ENCODE peak calls at places on chromosomes 13 and 19, in five cellular contexts. K, W, C, J and I are unnamed samples.

GRCh38 chr19:11480927-11481776 is at the start of gene ELAVL3:
- DNase-seq in W (no peak), K (no peak), J (no peak), C (no peak), I (no peak)

GRCh38 chr13:68927387-68928026 is 1180.1 kb upstream of the ATXN8OS start:
- DNase-seq in C (peak; percentile 5), K (no peak), W (no peak), J (peak; percentile 66), I (peak; percentile 60)

GRCh38 chr13:110308377-110309158 is 1.5 kb downstream of the COL4A2 start:
- DNase-seq in K (peak; percentile 73), C (no peak), J (no peak), W (no peak), I (peak; percentile 52)

GRCh38 chr13:30654430-30654829 is 36.7 kb downstream of the USPL1 start:
- DNase-seq in K (no peak), W (no peak), C (no peak), J (no peak), I (no peak)

GRCh38 chr19:47587295-47587694 is 14.3 kb upstream of the ZNF541 start:
- DNase-seq in K (peak; percentile 25), J (no peak), C (no peak), W (peak; percentile 51), I (peak; percentile 58)

GRCh38 chr13:31912641-31913401 is 118.8 kb upstream of the FRY start:
- DNase-seq in K (peak; percentile 35), W (no peak), C (no peak), J (no peak), I (peak; percentile 1)

GRCh38 chr13:42991892-42992584 is at the start of gene EPSTI1:
- DNase-seq in C (peak; percentile 90), J (no peak), W (peak; percentile 61), K (peak; percentile 84), I (peak; percentile 50)

GRCh38 chr13:26029581-26030136 is 22.2 kb downstream of the SHISA2 start:
- DNase-seq in K (no peak), W (no peak), J (no peak), C (no peak), I (no peak)

GRCh38 chr13:34155931-34156607 is 338.1 kb downstream of the RFC3 start:
- DNase-seq in K (peak; percentile 49), W (peak; percentile 41), J (peak; percentile 72), C (no peak), I (peak; percentile 76)

GRCh38 chr19:23203841-23204344 is 46.3 kb downstream of the ZNF724 start:
- DNase-seq in K (no peak), J (no peak), C (no peak), W (no peak), I (no peak)

GRCh38 chr19:29831041-29831548 is 19.3 kb downstream of the CCNE1 start:
- DNase-seq in K (peak; percentile 15), W (no peak), C (peak; percentile 71), J (no peak), I (peak; percentile 88)

GRCh38 chr19:45667620-45668341 is at the start of gene GIPR:
- DNase-seq in K (peak; percentile 72), W (no peak), C (peak; percentile 85), J (no peak), I (peak; percentile 91)

GRCh38 chr19:45676851-45677263 is 8.8 kb downstream of the GIPR start:
- DNase-seq in J (no peak), K (no peak), C (peak; percentile 36), W (no peak), I (no peak)

GRCh38 chr19:45668342-45668871 is 386 bp downstream of the GIPR start:
- DNase-seq in W (no peak), C (no peak), J (no peak), K (peak; percentile 57), I (no peak)

GRCh38 chr19:45670670-45671453 is 2.8 kb downstream of the GIPR start:
- DNase-seq in W (peak; percentile 44), C (peak; percentile 95), K (peak; percentile 77), J (peak; percentile 91), I (peak; percentile 96)
- H3K4me3 ChIP-seq in W (no peak overlapping the region), C (peak overlapping the region; percentile 79), K (no peak overlapping the region), J (peak overlapping the region; percentile 36), I (peak overlapping the region; percentile 52)

GRCh38 chr19:40400521-40400920 is 10.5 kb upstream of the HIPK4 start:
- DNase-seq in K (peak; percentile 51), W (no peak), C (no peak), J (no peak), I (no peak)

GRCh38 chr19:40397568-40397906 is 7.6 kb upstream of the HIPK4 start:
- DNase-seq in J (no peak), K (no peak), C (no peak), W (no peak), I (no peak)

GRCh38 chr19:40396886-40397567 is 7.0 kb upstream of the HIPK4 start:
- DNase-seq in J (no peak), W (no peak), K (no peak), C (no peak), I (no peak)

GRCh38 chr19:40395956-40396355 is 6.0 kb upstream of the HIPK4 start:
- DNase-seq in W (no peak), C (no peak), K (no peak), J (no peak), I (no peak)

GRCh38 chr19:40398417-40399056 is 8.6 kb upstream of the HIPK4 start:
- DNase-seq in K (peak; percentile 37), C (peak; percentile 32), W (no peak), J (no peak), I (peak; percentile 87)
- H3K4me3 ChIP-seq in K (no peak overlapping the region), C (no peak overlapping the region), W (no peak overlapping the region), J (no peak overlapping the region), I (no peak overlapping the region)

GRCh38 chr13:60837806-60838205 is 440.8 kb downstream of the TDRD3 start:
- DNase-seq in J (peak; percentile 64), C (no peak), W (no peak), K (no peak), I (peak; percentile 73)
- H3K4me3 ChIP-seq in J (no peak overlapping the region), C (no peak overlapping the region), W (no peak overlapping the region), K (no peak overlapping the region), I (no peak overlapping the region)

GRCh38 chr19:17948967-17949930 is 16.4 kb downstream of the CCDC124 start:
- DNase-seq in C (no peak), J (no peak), W (no peak), K (no peak), I (no peak)

GRCh38 chr19:17947815-17948473 is 15.1 kb downstream of the CCDC124 start:
- DNase-seq in J (peak; percentile 93), W (peak; percentile 88), K (peak; percentile 98), C (peak; percentile 97), I (peak; percentile 90)

GRCh38 chr19:17946965-17947784 is 14.4 kb downstream of the CCDC124 start:
- DNase-seq in C (no peak), W (no peak), K (no peak), J (no peak), I (no peak)

GRCh38 chr19:17949956-17950309 is 17.0 kb upstream of the KCNN1 start:
- DNase-seq in W (no peak), C (no peak), K (no peak), J (no peak), I (no peak)

DNA sequence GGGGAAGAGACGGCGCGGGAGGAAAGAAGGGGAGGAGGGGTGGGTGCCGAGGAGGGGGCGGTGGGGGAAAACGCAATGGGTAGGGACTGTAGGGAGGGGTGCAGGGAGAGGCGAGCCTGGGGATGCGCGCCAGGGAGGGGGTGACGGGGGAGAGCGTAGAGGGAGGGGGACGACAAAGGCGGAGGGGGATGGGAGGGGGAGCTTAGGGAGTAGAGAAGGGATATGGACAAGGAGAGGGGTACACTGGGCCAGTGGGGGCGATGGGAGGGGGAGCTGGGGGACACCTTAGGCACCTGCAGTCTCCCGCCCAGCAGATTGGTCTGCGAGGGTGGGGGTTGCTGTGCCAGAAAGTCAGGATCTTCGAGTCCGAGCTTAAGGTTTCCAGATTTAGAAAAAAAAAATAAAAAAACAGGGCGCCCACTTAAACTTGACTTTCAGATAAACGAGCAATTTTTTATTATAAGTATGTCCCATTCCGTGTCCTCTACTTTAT is 15.7 kb downstream of the CCDC124 start:
- DNase-seq in W (no peak), J (no peak), K (peak; percentile 20), C (no peak), I (no peak)
- H3K4me3 ChIP-seq in W (peak overlapping the region; percentile 50), J (peak overlapping the region; percentile 18), K (peak overlapping the region; percentile 67), C (peak overlapping the region; percentile 44), I (peak overlapping the region; percentile 45)